ENCODE peak calls at places on chromosome X, in ten cellular contexts. One of them, this sample, is unnamed. For H3K4me1 and H3K27me3, the result is how much of the 10 kb centered on the place peaks cover.

GRCh38 chrX:55767100-55767499 is 49.6 kb downstream of the RRAGB start:
- DNase-seq in psoas muscle: no peak
- DNase-seq in mammary epithelial cell: peak
- DNase-seq in prostate gland: no peak
- DNase-seq in GM23248: peak
- DNase-seq in keratinocyte: no peak
- DNase-seq in tibial artery: no peak
- DNase-seq in transverse colon: no peak
- DNase-seq in heart right ventricle: no peak
- DNase-seq in vagina: no peak
- DNase-seq in this sample: no peak

GRCh38 chrX:57771689-57772088 is 91.6 kb upstream of the NLRP2B start:
- DNase-seq in psoas muscle: no peak
- DNase-seq in mammary epithelial cell: peak
- DNase-seq in prostate gland: no peak
- DNase-seq in GM23248: peak
- DNase-seq in keratinocyte: no peak
- DNase-seq in tibial artery: no peak
- DNase-seq in transverse colon: no peak
- DNase-seq in heart right ventricle: no peak
- DNase-seq in vagina: no peak
- DNase-seq in this sample: no peak

GRCh38 chrX:69285881-69286545 is 120.8 kb upstream of the PJA1 start:
- DNase-seq in psoas muscle: peak
- DNase-seq in mammary epithelial cell: peak
- DNase-seq in prostate gland: peak
- DNase-seq in GM23248: peak
- DNase-seq in keratinocyte: no peak
- DNase-seq in tibial artery: peak
- DNase-seq in transverse colon: peak
- DNase-seq in heart right ventricle: peak
- DNase-seq in vagina: no peak
- DNase-seq in this sample: peak

GRCh38 chrX:125977851-125978250 is 188.2 kb downstream of the DCAF12L2 start:
- DNase-seq in psoas muscle: no peak
- DNase-seq in mammary epithelial cell: no peak
- DNase-seq in prostate gland: no peak
- DNase-seq in GM23248: no peak
- DNase-seq in keratinocyte: no peak
- DNase-seq in tibial artery: no peak
- DNase-seq in transverse colon: no peak
- DNase-seq in heart right ventricle: no peak
- DNase-seq in vagina: no peak
- DNase-seq in this sample: no peak

GRCh38 chrX:142149919-142150318 is 55.2 kb downstream of the MAGEC2 start:
- DNase-seq in psoas muscle: no peak
- DNase-seq in mammary epithelial cell: no peak
- DNase-seq in prostate gland: no peak
- DNase-seq in GM23248: no peak
- DNase-seq in keratinocyte: no peak
- DNase-seq in tibial artery: no peak
- DNase-seq in transverse colon: no peak
- DNase-seq in heart right ventricle: no peak
- DNase-seq in vagina: no peak
- DNase-seq in this sample: no peak

GRCh38 chrX:153966841-153967535 is 4.6 kb downstream of the HCFC1 start:
- DNase-seq in psoas muscle: no peak
- DNase-seq in mammary epithelial cell: no peak
- DNase-seq in prostate gland: no peak
- DNase-seq in GM23248: peak
- DNase-seq in keratinocyte: no peak
- DNase-seq in tibial artery: no peak
- DNase-seq in transverse colon: no peak
- DNase-seq in heart right ventricle: no peak
- DNase-seq in vagina: no peak
- DNase-seq in this sample: no peak

GRCh38 chrX:135625995-135626394 is 87.4 kb upstream of the CT45A1 start:
- DNase-seq in psoas muscle: no peak
- DNase-seq in mammary epithelial cell: no peak
- DNase-seq in prostate gland: no peak
- DNase-seq in GM23248: peak
- DNase-seq in keratinocyte: no peak
- DNase-seq in tibial artery: no peak
- DNase-seq in transverse colon: no peak
- DNase-seq in heart right ventricle: no peak
- DNase-seq in vagina: no peak
- DNase-seq in this sample: no peak

GRCh38 chrX:109992203-109992602 is 10.7 kb upstream of the TMEM164 start:
- DNase-seq in psoas muscle: no peak
- DNase-seq in mammary epithelial cell: no peak
- DNase-seq in prostate gland: no peak
- DNase-seq in GM23248: no peak
- DNase-seq in keratinocyte: no peak
- DNase-seq in tibial artery: no peak
- DNase-seq in transverse colon: no peak
- DNase-seq in heart right ventricle: no peak
- DNase-seq in vagina: no peak
- DNase-seq in this sample: no peak

GRCh38 chrX:115650916-115651315 is 89.9 kb downstream of the PLS3 start:
- DNase-seq in psoas muscle: no peak
- DNase-seq in mammary epithelial cell: peak
- DNase-seq in prostate gland: no peak
- DNase-seq in GM23248: peak
- DNase-seq in keratinocyte: no peak
- DNase-seq in tibial artery: no peak
- DNase-seq in transverse colon: peak
- DNase-seq in heart right ventricle: peak
- DNase-seq in vagina: no peak
- DNase-seq in this sample: no peak

GRCh38 chrX:134013092-134013497 is 27.7 kb upstream of the GPC3 start:
- DNase-seq in psoas muscle: no peak
- DNase-seq in mammary epithelial cell: peak
- DNase-seq in prostate gland: no peak
- DNase-seq in GM23248: peak
- DNase-seq in keratinocyte: peak
- DNase-seq in tibial artery: no peak
- DNase-seq in transverse colon: no peak
- DNase-seq in heart right ventricle: no peak
- DNase-seq in vagina: no peak
- DNase-seq in this sample: no peak

DNA sequence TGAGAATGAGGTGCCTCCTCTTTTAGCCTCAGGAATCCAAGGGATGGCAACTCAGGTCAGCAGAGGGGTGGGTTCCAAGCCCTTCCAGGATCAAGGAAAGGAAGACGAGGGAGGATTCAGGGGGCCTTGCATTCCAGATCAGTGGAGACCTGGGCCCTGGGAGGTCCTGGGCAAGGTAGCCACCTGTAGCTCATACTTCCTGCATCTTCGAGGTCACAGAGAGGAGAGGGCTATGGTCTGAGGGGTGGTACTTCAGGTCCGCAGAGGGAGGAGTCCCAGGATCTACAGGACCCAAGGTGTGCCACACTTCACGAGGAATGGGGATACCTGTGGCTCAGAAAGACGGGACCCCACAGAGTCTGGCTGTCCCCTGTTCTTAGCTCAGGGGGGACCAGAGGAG is 9.2 kb downstream of the MAGEA4 start:
- DNase-seq in psoas muscle: no peak
- DNase-seq in mammary epithelial cell: no peak
- DNase-seq in prostate gland: no peak
- DNase-seq in GM23248: no peak
- DNase-seq in keratinocyte: no peak
- DNase-seq in tibial artery: no peak
- DNase-seq in transverse colon: no peak
- DNase-seq in heart right ventricle: no peak
- DNase-seq in vagina: no peak
- DNase-seq in this sample: no peak
- H3K4me1 ChIP-seq in psoas muscle: under half
- H3K4me1 ChIP-seq in mammary epithelial cell: under half
- H3K4me1 ChIP-seq in prostate gland: under half
- H3K4me1 ChIP-seq in GM23248: under half
- H3K4me1 ChIP-seq in keratinocyte: under half
- H3K4me1 ChIP-seq in tibial artery: under half
- H3K4me1 ChIP-seq in transverse colon: under half
- H3K4me1 ChIP-seq in heart right ventricle: under half
- H3K4me1 ChIP-seq in vagina: under half
- H3K4me1 ChIP-seq in this sample: under half

DNA sequence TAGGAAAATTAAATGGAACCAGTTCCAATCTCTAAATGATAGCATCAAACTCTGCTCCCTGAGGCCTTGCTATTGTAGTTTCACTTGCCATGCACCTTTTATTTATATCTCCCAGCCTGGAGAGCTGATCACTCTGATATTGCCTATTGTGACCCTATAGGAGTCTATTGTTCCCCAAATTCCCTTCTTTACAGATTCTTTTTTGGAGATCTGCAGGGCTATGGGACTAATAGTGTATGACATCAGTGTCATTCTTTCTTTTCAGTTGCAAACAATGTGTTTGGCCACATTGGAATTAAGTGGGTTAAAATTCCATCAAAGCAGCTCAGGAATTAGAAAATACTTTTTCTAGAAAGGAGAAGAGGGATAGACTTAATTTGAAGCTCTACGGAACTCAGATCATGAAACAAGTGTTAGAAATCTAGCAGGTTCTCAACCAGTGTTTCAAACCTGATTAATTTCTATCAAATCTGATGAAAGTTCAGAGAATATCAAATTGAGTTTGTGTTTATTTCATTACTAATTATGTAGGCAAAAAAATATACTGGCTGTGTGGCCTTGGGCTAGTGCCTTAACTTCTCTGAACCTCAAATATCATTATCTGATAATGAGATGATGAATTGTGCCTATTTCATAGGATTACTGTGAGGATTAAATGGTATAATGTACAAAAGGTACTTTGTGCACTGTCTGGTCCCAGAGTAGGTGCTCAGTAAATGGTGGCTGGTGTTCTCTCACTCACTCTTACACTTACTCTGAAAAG is 71.4 kb downstream of the COL4A6 start:
- DNase-seq in psoas muscle: no peak
- DNase-seq in mammary epithelial cell: no peak
- DNase-seq in prostate gland: no peak
- DNase-seq in GM23248: no peak
- DNase-seq in keratinocyte: no peak
- DNase-seq in tibial artery: no peak
- DNase-seq in transverse colon: no peak
- DNase-seq in heart right ventricle: no peak
- DNase-seq in vagina: no peak
- DNase-seq in this sample: no peak
- H3K27me3 ChIP-seq in psoas muscle: under half
- H3K27me3 ChIP-seq in mammary epithelial cell: under half
- H3K27me3 ChIP-seq in prostate gland: under half
- H3K27me3 ChIP-seq in GM23248: under half
- H3K27me3 ChIP-seq in keratinocyte: under half
- H3K27me3 ChIP-seq in tibial artery: under half
- H3K27me3 ChIP-seq in transverse colon: under half
- H3K27me3 ChIP-seq in heart right ventricle: under half
- H3K27me3 ChIP-seq in vagina: under half
- H3K27me3 ChIP-seq in this sample: under half

DNA sequence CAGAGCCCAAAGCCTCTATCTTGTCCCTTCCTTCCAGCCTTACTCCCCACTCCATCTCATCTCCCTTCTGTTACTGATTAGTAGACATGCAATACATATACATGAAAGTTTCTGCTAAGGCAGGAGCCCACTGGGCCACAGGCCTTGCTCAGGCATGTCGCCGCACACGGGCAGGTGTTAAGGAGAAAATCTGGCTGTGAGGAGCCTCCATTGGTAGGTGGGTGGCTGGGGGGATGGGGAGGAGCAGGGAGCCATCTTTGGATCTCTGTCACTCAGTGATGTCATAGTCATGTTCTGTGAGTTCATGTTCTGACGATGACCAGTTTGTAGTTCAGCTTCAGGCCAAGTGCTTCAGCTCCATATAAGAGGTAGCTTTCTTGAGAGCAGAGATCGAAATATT is 2.9 kb upstream of the HMGB3 start:
- DNase-seq in psoas muscle: no peak
- DNase-seq in mammary epithelial cell: no peak
- DNase-seq in prostate gland: no peak
- DNase-seq in GM23248: no peak
- DNase-seq in keratinocyte: no peak
- DNase-seq in tibial artery: no peak
- DNase-seq in transverse colon: no peak
- DNase-seq in heart right ventricle: no peak
- DNase-seq in vagina: no peak
- DNase-seq in this sample: no peak
- H3K4me1 ChIP-seq in psoas muscle: under half
- H3K4me1 ChIP-seq in mammary epithelial cell: under half
- H3K4me1 ChIP-seq in prostate gland: under half
- H3K4me1 ChIP-seq in GM23248: under half
- H3K4me1 ChIP-seq in keratinocyte: under half
- H3K4me1 ChIP-seq in tibial artery: under half
- H3K4me1 ChIP-seq in transverse colon: under half
- H3K4me1 ChIP-seq in heart right ventricle: under half
- H3K4me1 ChIP-seq in vagina: under half
- H3K4me1 ChIP-seq in this sample: under half

GRCh38 chrX:642436-643210 is 12.0 kb downstream of the SHOX start:
- DNase-seq in psoas muscle: no peak
- DNase-seq in mammary epithelial cell: no peak
- DNase-seq in prostate gland: no peak
- DNase-seq in GM23248: no peak
- DNase-seq in keratinocyte: no peak
- DNase-seq in tibial artery: no peak
- DNase-seq in transverse colon: no peak
- DNase-seq in heart right ventricle: no peak
- DNase-seq in vagina: peak
- DNase-seq in this sample: no peak
- H3K27me3 ChIP-seq in psoas muscle: half or more
- H3K27me3 ChIP-seq in mammary epithelial cell: under half
- H3K27me3 ChIP-seq in prostate gland: under half
- H3K27me3 ChIP-seq in GM23248: under half
- H3K27me3 ChIP-seq in keratinocyte: under half
- H3K27me3 ChIP-seq in tibial artery: half or more
- H3K27me3 ChIP-seq in transverse colon: half or more
- H3K27me3 ChIP-seq in heart right ventricle: half or more
- H3K27me3 ChIP-seq in vagina: under half
- H3K27me3 ChIP-seq in this sample: under half

DNA sequence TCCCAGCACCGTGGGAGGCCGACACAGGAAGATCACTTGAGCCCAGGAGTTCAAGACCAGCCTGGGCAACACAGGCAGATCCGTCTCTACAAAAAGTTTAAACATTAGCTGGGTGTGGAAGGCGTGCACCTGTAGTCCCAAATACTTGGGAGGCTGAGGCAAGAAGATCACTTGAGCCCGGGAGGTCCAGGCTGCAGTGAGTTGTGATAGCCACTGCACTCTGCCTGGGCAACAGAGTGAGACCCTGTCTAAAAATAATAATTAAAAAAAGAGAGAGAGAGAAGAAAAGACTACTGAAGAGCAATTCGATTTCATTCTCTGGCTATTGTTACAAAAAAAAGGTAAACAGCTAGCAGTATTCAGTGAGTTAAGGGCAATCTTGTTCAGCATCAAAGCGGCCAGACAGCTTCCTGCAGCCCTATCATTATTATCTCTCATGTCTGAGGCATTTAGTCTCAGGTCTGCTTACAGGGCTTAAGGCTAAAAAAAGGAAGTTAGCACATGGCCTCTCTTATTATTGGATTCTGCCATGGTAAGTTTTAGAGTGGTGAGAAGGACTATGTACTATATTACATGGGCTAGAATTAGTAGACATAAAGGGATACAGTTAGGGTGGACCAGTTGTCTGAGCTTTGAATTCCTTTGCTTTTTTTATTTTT is 37.9 kb downstream of the ARHGEF6 start:
- DNase-seq in psoas muscle: no peak
- DNase-seq in mammary epithelial cell: no peak
- DNase-seq in prostate gland: no peak
- DNase-seq in GM23248: no peak
- DNase-seq in keratinocyte: no peak
- DNase-seq in tibial artery: no peak
- DNase-seq in transverse colon: no peak
- DNase-seq in heart right ventricle: no peak
- DNase-seq in vagina: no peak
- DNase-seq in this sample: no peak
- H3K4me1 ChIP-seq in psoas muscle: under half
- H3K4me1 ChIP-seq in mammary epithelial cell: under half
- H3K4me1 ChIP-seq in prostate gland: under half
- H3K4me1 ChIP-seq in GM23248: under half
- H3K4me1 ChIP-seq in keratinocyte: under half
- H3K4me1 ChIP-seq in tibial artery: under half
- H3K4me1 ChIP-seq in transverse colon: under half
- H3K4me1 ChIP-seq in heart right ventricle: under half
- H3K4me1 ChIP-seq in vagina: under half
- H3K4me1 ChIP-seq in this sample: under half

This sample was measured in right atrium auricular region.